ENCODE peak calls at places on chromosome 2, in four cellular contexts. N is hepatocyte; K is adipocyte; O is activated naive CD8-positive, alpha-beta T cell treated with anti-CD3 and anti-CD28 coated beads, Interleukin-2, amount 50 U/mL, for 24 hours. J is an unnamed sample.

GRCh38 chr2:182649316-182649715 is 66.7 kb upstream of the DNAJC10 start:
- DNase-seq in N (peak; percentile 56), O (no peak), K (peak; percentile 51), J (no peak)

GRCh38 chr2:220785181-220785580 is 786.9 kb downstream of the EPHA4 start:
- DNase-seq in N (no peak), O (no peak), K (no peak), J (no peak)

GRCh38 chr2:42935692-42936631 is 143.6 kb upstream of the HAAO start:
- DNase-seq in N (no peak), K (no peak), O (no peak), J (no peak)

GRCh38 chr2:45380131-45380836 is 230.8 kb downstream of the SRBD1 start:
- DNase-seq in K (peak; percentile 22), O (no peak), N (peak; percentile 49), J (no peak)

GRCh38 chr2:237139123-237139675 is 53.5 kb downstream of the COPS8 start:
- DNase-seq in O (no peak), N (no peak), K (no peak), J (no peak)

GRCh38 chr2:218501665-218502064 is 66.5 kb downstream of the USP37 start:
- DNase-seq in O (no peak), N (peak; percentile 8), K (peak; percentile 79), J (no peak)

GRCh38 chr2:169673921-169674320 is 20.3 kb downstream of the CFAP210 start:
- DNase-seq in K (no peak), N (no peak), O (no peak), J (no peak)

GRCh38 chr2:57314682-57315081 is 731.9 kb upstream of the VRK2 start:
- DNase-seq in K (no peak), N (no peak), O (no peak), J (no peak)

GRCh38 chr2:16281451-16282330 is 341.3 kb downstream of the MYCN start:
- DNase-seq in O (no peak), N (peak; percentile 78), K (no peak), J (no peak)

GRCh38 chr2:201255468-201255867 is 4.9 kb upstream of the CASP8 start:
- DNase-seq in N (no peak), O (no peak), K (no peak), J (no peak)

GRCh38 chr2:239035361-239035814 is 187.5 kb downstream of the TWIST2 start:
- DNase-seq in O (peak; percentile 76), N (peak; percentile 55), K (peak; percentile 69), J (no peak)

J was measured in GM12864.